ENCODE peak calls at places on chromosomes 2 and 18, in six cellular contexts. W is GM20000, Z is RWPE1, Y is left lung, G is HL-60, Q is WTC11. K is an unnamed sample.
A peak's percentile ranks its signal among the peaks of the same experiment; 100 is the strongest.

GRCh38 chr2:100422320-100422719 is 4.9 kb upstream of the CHST10 start:
- DNase-seq in W (no peak), Z (peak; percentile 62), Y (no peak), G (no peak), Q (peak; percentile 60), K (no peak)

GRCh38 chr2:31567679-31568078 is 13.1 kb downstream of the SRD5A2 start:
- DNase-seq in W (no peak), Z (no peak), Y (no peak), G (no peak), Q (no peak), K (no peak)

GRCh38 chr2:101173707-101174295 is 22.6 kb upstream of the TBC1D8 start:
- DNase-seq in W (peak; percentile 32), Z (no peak), Y (no peak), G (no peak), Q (no peak), K (peak; percentile 48)

GRCh38 chr2:233433794-233434193 is 79.5 kb downstream of the DGKD start:
- DNase-seq in W (no peak), Z (no peak), Y (no peak), G (no peak), Q (no peak), K (no peak)

GRCh38 chr18:59994357-59994756 is 94.6 kb downstream of the PMAIP1 start:
- DNase-seq in W (no peak), Z (no peak), Y (no peak), G (no peak), Q (no peak), K (no peak)

GRCh38 chr18:52936931-52937330 is 596.9 kb downstream of the DCC start:
- DNase-seq in W (no peak), Z (peak; percentile 4), Y (no peak), G (no peak), Q (no peak), K (no peak)

GRCh38 chr2:126644630-126645191 is 11.2 kb upstream of the GYPC start:
- DNase-seq in W (no peak), Z (no peak), Y (no peak), G (peak; percentile 80), Q (no peak), K (peak; percentile 15)

GRCh38 chr2:88066543-88066942 is 1.1 kb upstream of the SMYD1 start:
- DNase-seq in W (no peak), Z (no peak), Y (no peak), G (no peak), Q (no peak), K (no peak)

GRCh38 chr18:650428-650858 is 7.0 kb upstream of the TYMS start:
- DNase-seq in W (peak; percentile 41), Z (no peak), Y (no peak), G (peak; percentile 72), Q (no peak), K (no peak)

GRCh38 chr2:155099784-155100183 is 401.3 kb downstream of the KCNJ3 start:
- DNase-seq in W (no peak), Z (no peak), Y (peak; percentile 10), G (no peak), Q (peak; percentile 55), K (no peak)

GRCh38 chr18:27057459-27058302 is 127.4 kb downstream of the CHST9 start:
- DNase-seq in W (no peak), Z (no peak), Y (no peak), G (no peak), Q (no peak), K (no peak)

GRCh38 chr2:218031261-218031660 is 28.5 kb upstream of the TNS1 start:
- DNase-seq in W (no peak), Z (no peak), Y (no peak), G (no peak), Q (no peak), K (no peak)

GRCh38 chr2:39734451-39734850 is 44.6 kb downstream of the THUMPD2 start:
- DNase-seq in W (no peak), Z (no peak), Y (no peak), G (no peak), Q (no peak), K (no peak)

GRCh38 chr2:3269425-3270094 is 108.1 kb downstream of the EIPR1 start:
- DNase-seq in W (no peak), Z (no peak), Y (no peak), G (no peak), Q (no peak), K (no peak)

GRCh38 chr18:59451073-59451472 is 92.0 kb upstream of the LMAN1 start:
- DNase-seq in W (no peak), Z (no peak), Y (no peak), G (no peak), Q (no peak), K (no peak)

DNA sequence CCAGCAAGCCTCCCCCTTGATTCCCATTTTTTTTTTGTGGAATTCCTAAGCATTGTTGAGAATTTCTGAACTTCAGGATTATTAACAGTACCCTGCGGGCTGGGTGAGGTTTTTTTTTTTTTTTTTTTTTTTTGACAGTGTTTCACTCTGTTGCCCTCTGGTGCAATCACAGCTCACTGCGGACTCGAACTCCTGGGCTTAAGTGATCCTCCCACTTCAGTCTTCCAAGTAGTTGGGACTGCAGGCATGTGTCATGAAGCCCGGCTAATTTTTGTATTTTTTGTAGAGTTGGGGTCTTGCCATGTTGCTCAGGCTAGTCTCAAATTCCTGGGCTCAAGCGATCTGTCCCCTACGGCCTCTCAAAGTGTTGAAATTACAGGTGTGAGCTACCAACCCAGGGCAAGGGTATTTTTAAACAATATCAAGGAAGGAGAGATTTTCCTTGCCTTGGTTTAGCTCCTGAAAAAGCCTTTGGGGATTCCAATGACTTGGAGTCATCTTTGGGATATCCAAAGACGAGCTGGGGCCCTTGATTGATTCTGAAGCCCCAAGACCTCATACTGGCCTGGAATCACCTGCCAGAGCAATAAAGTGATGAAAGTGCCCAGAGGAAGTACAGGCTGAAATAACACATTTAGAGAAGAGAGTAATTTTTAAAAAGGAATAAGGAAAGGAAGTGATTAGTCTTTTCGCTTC is 240.2 kb downstream of the TGIF1 start:
- DNase-seq in W (no peak), Z (no peak), Y (no peak), G (no peak), Q (no peak), K (no peak)
- TF ChIP-seq CTCF in W (no peak), Z (no peak), Y (no peak), G (no peak), Q (no peak), K (no peak)

GRCh38 chr2:105402809-105403208 is 4.0 kb upstream of the FHL2 start:
- DNase-seq in W (no peak), Z (no peak), Y (no peak), G (no peak), Q (no peak), K (no peak)

GRCh38 chr2:105403241-105403784 is 4.5 kb upstream of the FHL2 start:
- DNase-seq in W (no peak), Z (no peak), Y (no peak), G (no peak), Q (no peak), K (no peak)

GRCh38 chr2:105404736-105405135 is 5.9 kb upstream of the FHL2 start:
- DNase-seq in W (no peak), Z (no peak), Y (no peak), G (no peak), Q (no peak), K (no peak)

GRCh38 chr2:105405291-105405690 is 6.4 kb upstream of the FHL2 start:
- DNase-seq in W (no peak), Z (no peak), Y (no peak), G (no peak), Q (no peak), K (no peak)

DNA sequence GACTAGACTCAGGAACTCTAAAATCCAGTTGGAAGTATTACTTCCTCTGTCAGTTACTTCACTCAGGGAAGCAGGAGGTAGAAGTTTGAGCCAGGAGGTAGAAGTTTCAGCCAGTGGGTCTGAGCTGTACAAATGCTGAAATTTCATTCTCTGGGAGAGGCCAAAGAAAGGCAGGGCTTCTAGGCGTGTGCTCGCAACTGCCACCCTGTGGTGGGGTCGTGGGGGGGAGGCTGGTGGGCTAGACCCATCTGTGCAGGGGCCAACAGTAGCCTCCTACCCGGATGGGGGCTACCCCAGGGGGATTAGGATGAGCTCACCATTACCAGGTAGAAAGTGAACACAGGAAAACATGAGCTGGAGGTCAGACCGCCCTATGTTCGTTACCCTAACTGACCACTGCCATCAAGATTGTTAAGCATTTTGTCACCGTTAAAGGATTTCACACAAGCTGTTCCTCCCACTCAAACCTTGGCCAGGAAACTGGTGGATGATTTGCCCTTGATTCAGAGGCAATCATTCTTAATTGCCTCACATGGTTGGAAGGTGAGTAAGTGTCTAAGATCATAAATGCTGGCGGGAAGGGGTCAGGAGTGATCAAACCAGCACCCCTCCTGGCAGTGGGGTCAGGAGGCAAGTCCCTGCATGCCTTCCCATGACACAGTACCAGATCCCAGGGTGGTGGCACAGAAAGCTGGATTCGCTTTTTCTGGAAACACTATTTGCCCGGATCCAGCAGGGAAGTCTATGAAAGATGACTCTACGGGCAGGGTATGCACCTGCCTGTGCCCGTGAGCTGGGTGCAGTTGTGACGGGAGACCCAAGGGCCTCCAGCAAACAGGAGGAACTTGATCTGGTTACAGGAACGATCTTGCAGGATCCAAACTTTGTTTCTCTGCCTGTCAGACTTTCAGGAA is 5.2 kb upstream of the FHL2 start:
- DNase-seq in W (no peak), Z (peak; percentile 98), Y (no peak), G (no peak), Q (peak; percentile 38), K (no peak)
- TF ChIP-seq CTCF in W (no peak), Z (no peak), Y (no peak), G (no peak), Q (no peak), K (no peak)

GRCh38 chr18:61554946-61555361 is 221.7 kb downstream of the CDH20 start:
- DNase-seq in W (no peak), Z (no peak), Y (no peak), G (no peak), Q (no peak), K (no peak)
- TF ChIP-seq CTCF in W (no peak), Z (no peak), Y (no peak), G (no peak), Q (no peak), K (no peak)

GRCh38 chr18:46622999-46623398 is 34.0 kb downstream of the LOXHD1 start:
- DNase-seq in W (no peak), Z (peak; percentile 8), Y (no peak), G (no peak), Q (no peak), K (no peak)
- TF ChIP-seq CTCF in W (no peak), Z (no peak), Y (no peak), G (peak; percentile 4), Q (no peak), K (no peak)

GRCh38 chr2:134375935-134376334 is 122.1 kb downstream of the MGAT5 start:
- DNase-seq in W (no peak), Z (peak; percentile 45), Y (no peak), G (no peak), Q (peak; percentile 13), K (no peak)
- TF ChIP-seq CTCF in W (no peak), Z (no peak), Y (no peak), G (no peak), Q (no peak), K (peak; percentile 11)

DNA sequence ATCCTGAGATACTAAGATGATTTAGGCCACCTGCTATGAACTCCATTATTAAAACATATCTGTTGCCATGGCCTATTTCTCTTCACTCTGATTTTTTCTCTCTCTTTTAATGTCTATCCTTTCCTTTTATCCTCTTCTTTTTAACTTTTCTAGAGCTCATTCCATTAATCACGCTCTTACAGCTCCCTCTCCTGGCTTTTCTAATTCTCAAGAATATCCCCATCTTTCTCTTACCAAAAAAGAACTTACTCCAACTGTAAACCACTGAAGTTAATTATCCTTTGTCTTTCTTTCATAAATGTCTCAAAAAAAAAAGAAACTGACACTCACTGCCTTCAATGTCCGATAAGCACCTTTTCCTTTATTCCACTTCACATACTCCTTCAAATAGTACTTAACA is 7.9 kb downstream of the PPP3R1 start:
- DNase-seq in W (no peak), Z (no peak), Y (no peak), G (no peak), Q (no peak), K (no peak)
- TF ChIP-seq CTCF in W (no peak), Z (no peak), Y (no peak), G (no peak), Q (no peak), K (no peak)

GRCh38 chr18:31241900-31242409 is 76.0 kb upstream of the DSG1 start:
- DNase-seq in W (no peak), Z (peak; percentile 83), Y (no peak), G (no peak), Q (peak; percentile 77), K (no peak)
- TF ChIP-seq CTCF in W (peak; percentile 8), Z (peak; percentile 76), Y (no peak), G (no peak), Q (peak; percentile 82), K (no peak)